ENCODE peak calls at places on chromosomes 13 and 19, in four cellular contexts. H, E, L and C are unnamed samples.

GRCh38 chr13:30676672-30677071 is 58.7 kb upstream of the ALOX5AP start:
- DNase-seq in H (no peak), E (no peak), L (no peak), C (no peak)

GRCh38 chr19:17997969-17998826 is 9.8 kb upstream of the ARRDC2 start:
- DNase-seq in H (no peak), E (no peak), L (no peak), C (peak)

GRCh38 chr19:27654266-27654990 is 1558.5 kb downstream of the UQCRFS1 start:
- DNase-seq in H (peak), E (no peak), L (no peak), C (no peak)

GRCh38 chr19:39155114-39155700 is 29.6 kb downstream of the PAK4 start:
- DNase-seq in H (no peak), E (no peak), L (no peak), C (no peak)

GRCh38 chr13:93388701-93389100 is 162.1 kb downstream of the GPC6 start:
- DNase-seq in H (no peak), E (no peak), L (no peak), C (peak)

GRCh38 chr19:56983804-56984203 is 136.0 kb upstream of the USP29 start:
- DNase-seq in H (no peak), E (no peak), L (no peak), C (no peak)

GRCh38 chr19:18160792-18161690 is 8.1 kb downstream of the PIK3R2 start:
- DNase-seq in H (peak), E (peak), L (peak), C (peak)

GRCh38 chr13:23805015-23805583 is 84.1 kb downstream of the MIPEP start:
- DNase-seq in H (no peak), E (no peak), L (no peak), C (no peak)

GRCh38 chr19:35267818-35268545 is 780 bp upstream of the USF2 start:
- DNase-seq in H (peak), E (peak), L (peak), C (peak)

GRCh38 chr19:15869109-15869555 is 28.7 kb downstream of the CYP4F2 start:
- DNase-seq in H (no peak), E (peak), L (no peak), C (peak)

GRCh38 chr19:38543807-38544568 is 73.8 kb downstream of the MAP4K1 start:
- DNase-seq in H (no peak), E (peak), L (no peak), C (peak)

GRCh38 chr19:58555369-58555885 is 522 bp upstream of the CHMP2A start:
- DNase-seq in H (no peak), E (no peak), L (no peak), C (no peak)